ENCODE peak calls at places on chromosomes 12 and 14, in four cellular contexts. I is A549, D is testis, Y is HCT116. Q is an unnamed sample.

GRCh38 chr14:33457021-33457420 is 493.9 kb downstream of the EGLN3 start:
- DNase-seq in Y (no peak), D (no peak), I (no peak), Q (no peak)

GRCh38 chr14:68759912-68760311 is 33.0 kb downstream of the ZFP36L1 start:
- DNase-seq in I (no peak), Y (no peak), D (no peak), Q (no peak)

GRCh38 chr12:6554990-6555691 is 701 bp downstream of the IFFO1 start:
- DNase-seq in D (peak), I (no peak), Y (no peak), Q (no peak)

GRCh38 chr12:26971963-26972362 is 33.7 kb downstream of the FGFR1OP2 start:
- DNase-seq in D (no peak), I (no peak), Y (no peak), Q (no peak)

GRCh38 chr12:112308184-112308583 is 74.0 kb downstream of the HECTD4 start:
- DNase-seq in D (no peak), Y (no peak), I (no peak), Q (no peak)

GRCh38 chr12:104788848-104789271 is 169.2 kb downstream of the SLC41A2 start:
- DNase-seq in Y (no peak), D (no peak), I (no peak), Q (no peak)

GRCh38 chr14:80519002-80519401 is 307.7 kb upstream of the DIO2 start:
- DNase-seq in D (no peak), I (no peak), Y (no peak), Q (no peak)

GRCh38 chr12:76711241-76711640 is 52.7 kb upstream of the ZDHHC17 start:
- DNase-seq in I (no peak), D (no peak), Y (no peak), Q (no peak)

GRCh38 chr12:26721800-26722199 is 111.2 kb downstream of the ITPR2 start:
- DNase-seq in I (no peak), Y (no peak), D (no peak), Q (no peak)

GRCh38 chr12:115337693-115338543 is 653.9 kb upstream of the TBX3 start:
- DNase-seq in Y (peak), I (peak), D (no peak), Q (peak)

GRCh38 chr12:113097716-113098427 is 37.7 kb downstream of the RASAL1 start:
- DNase-seq in I (no peak), Y (no peak), D (peak), Q (peak)

GRCh38 chr12:86914716-86915115 is 658.5 kb upstream of the MGAT4C start:
- DNase-seq in I (peak), Y (peak), D (peak), Q (no peak)

GRCh38 chr12:82412246-82412645 is 53.9 kb downstream of the METTL25 start:
- DNase-seq in D (no peak), Y (no peak), I (peak), Q (no peak)

GRCh38 chr14:53090853-53091252 is 62.3 kb downstream of the DDHD1 start:
- DNase-seq in Y (no peak), D (no peak), I (no peak), Q (no peak)

GRCh38 chr12:124177276-124177950 is 117.5 kb upstream of the RFLNA start:
- DNase-seq in D (no peak), Y (no peak), I (no peak), Q (no peak)

DNA sequence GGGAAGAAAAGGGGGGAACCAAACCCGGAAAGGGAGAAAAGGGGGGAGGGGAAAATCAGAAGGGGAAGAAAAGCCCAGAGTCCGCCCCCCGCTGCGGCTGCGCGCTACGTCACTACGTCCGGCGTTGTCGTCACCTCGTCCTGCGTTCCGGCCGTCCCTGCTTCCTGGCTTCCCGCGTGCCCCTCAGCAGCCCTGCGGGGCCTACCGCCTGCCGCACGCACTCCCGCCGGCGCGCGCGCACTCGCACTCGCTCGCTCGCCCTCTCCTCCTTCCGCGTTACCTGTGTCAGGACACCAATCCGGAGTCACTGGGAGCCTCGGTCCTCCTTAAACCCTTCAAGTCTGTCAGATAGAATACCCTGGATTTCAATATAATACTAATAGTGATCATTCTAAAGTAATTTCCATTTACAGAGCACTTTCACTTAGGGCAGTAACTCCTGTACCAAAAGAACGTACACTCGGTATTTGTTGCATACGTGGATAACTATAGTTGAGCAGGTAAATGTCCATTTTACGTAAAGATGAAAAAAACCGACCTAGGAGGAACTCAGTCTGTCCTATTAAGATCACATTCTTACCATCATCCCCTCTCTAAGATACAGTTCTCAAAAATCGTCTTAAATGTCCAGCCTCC is at the start of gene R3HDM2:
- DNase-seq in Y (peak), D (peak), I (peak), Q (peak)
- TF ChIP-seq POLR2A in Y (peak), D (peak), I (peak), Q (peak)

GRCh38 chr12:90978117-90978770 is 23.3 kb upstream of the CCER1 start:
- DNase-seq in I (peak), Y (peak), D (no peak), Q (no peak)
- TF ChIP-seq POLR2A in I (no peak), Y (no peak), D (no peak), Q (no peak)

GRCh38 chr12:107320031-107320928 is 226.9 kb upstream of the CRY1 start:
- DNase-seq in I (peak), D (peak), Y (no peak), Q (peak)
- TF ChIP-seq POLR2A in I (peak), D (no peak), Y (no peak), Q (no peak)

GRCh38 chr14:93996130-93996695 is 888 bp upstream of the CCDC197 start:
- DNase-seq in I (no peak), D (no peak), Y (no peak), Q (no peak)

GRCh38 chr14:93997933-93998870 is 1.1 kb downstream of the CCDC197 start:
- DNase-seq in Y (no peak), I (no peak), D (no peak), Q (no peak)

GRCh38 chr14:93997082-93997481 is at the start of gene CCDC197:
- DNase-seq in I (no peak), D (no peak), Y (no peak), Q (no peak)

GRCh38 chr14:93993382-93993781 is 3.7 kb upstream of the CCDC197 start:
- DNase-seq in I (no peak), D (no peak), Y (no peak), Q (no peak)

DNA sequence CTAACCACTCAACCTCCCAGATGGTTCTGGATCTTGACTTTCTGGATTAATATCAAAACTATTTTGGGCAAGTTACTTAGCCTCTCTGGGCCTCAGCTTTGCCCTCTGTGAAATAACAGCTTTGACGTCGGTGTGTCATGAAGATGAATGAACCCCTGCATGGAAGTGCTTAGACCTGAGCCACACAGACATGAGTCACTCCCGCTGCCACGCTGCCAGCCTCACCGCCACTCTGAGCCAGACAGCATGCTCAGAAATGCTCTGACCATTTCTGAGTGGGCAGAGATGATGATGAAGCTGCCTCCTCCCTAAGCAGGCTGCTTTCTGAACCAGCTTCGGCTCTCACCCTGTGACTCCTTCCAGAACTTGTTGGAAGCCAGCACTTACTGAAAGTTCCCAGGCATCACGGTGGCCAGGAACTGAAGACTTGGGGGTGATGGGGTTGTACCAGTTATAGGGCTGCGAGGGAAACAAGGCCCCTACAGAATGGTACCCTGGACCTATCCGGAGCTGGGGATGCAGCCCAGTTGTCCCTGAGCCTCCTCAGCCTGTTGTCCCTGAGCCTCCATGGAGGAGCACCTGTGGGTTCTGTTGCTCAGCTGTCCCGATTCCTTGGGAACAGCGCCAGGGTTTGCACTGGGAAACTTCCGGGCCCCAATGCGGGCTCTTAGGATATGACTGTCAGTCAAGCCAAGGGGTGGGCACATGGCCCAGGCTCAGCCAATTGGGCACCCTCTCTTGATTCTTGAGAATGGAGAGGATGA is 2.0 kb upstream of the CCDC197 start:
- DNase-seq in D (peak), I (peak), Y (no peak), Q (peak)
- TF ChIP-seq POLR2A in D (no peak), I (no peak), Y (no peak), Q (no peak)

DNA sequence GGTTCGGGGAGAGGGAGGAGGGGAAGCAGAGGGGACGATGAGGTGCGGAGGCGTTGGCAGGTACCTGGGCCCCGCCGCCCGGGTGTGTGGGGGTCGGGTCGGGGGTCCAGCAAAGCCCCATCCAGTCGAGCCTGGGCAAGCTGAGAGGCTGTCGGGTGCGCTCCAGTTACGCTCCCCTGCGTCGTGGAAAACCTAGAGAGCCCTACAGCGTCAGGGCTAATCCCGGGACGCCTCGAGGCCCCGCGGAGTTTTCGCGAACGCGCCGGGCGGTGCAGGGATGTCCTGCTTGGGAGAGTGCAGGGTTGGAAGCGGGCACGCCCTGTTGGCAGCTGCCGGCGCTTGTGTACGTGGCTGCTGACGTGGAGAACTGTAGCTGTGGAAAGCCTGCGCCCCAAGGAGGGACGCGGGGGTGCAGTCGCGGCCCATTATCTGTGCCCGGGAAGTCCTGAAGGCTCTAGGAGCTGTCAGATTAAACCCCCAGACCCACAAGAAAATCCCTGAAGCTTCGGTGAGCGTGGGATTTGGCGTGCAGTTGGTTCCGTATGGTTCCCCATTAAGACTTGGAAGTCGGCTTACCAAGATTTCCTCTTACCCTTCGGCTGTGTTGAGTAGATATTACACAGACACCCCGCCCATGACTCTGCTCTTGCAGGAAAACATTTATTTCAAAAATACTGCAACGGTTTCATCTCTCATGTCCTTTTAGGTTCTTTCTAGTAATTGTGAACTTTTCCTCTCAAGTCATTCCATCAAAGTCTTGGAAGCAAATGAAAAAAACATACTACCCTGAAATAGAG is 11.3 kb upstream of the SLC38A2 start:
- DNase-seq in D (peak), Y (peak), I (peak), Q (peak)
- TF ChIP-seq POLR2A in D (no peak), Y (peak), I (peak), Q (peak)

GRCh38 chr12:121357331-121357730 is 5.1 kb upstream of the ANAPC5 start:
- DNase-seq in Y (no peak), D (no peak), I (no peak), Q (no peak)

GRCh38 chr12:121356657-121357056 is 4.4 kb upstream of the ANAPC5 start:
- DNase-seq in Y (no peak), D (no peak), I (no peak), Q (no peak)

GRCh38 chr12:121346747-121347146 is 5.5 kb downstream of the ANAPC5 start:
- DNase-seq in I (no peak), Y (no peak), D (no peak), Q (no peak)

GRCh38 chr12:121355818-121356217 is 3.6 kb upstream of the ANAPC5 start:
- DNase-seq in Y (no peak), D (no peak), I (no peak), Q (no peak)

GRCh38 chr12:121352053-121353018 is at the start of gene ANAPC5:
- DNase-seq in Y (peak), I (peak), D (peak), Q (peak)
- TF ChIP-seq POLR2A in Y (peak), I (peak), D (no peak), Q (peak)

Q was measured in body of pancreas.